ENCODE peak calls at places on chromosomes 13 and 19, in nine cellular contexts. One of them, this sample, is unnamed.
A peak's percentile ranks its signal among the peaks of the same experiment; 100 is the strongest.

GRCh38 chr13:35923347-35923746 is 207.8 kb downstream of the DCLK1 start:
- DNase-seq in SJSA1: peak; percentile 81
- DNase-seq in heart right ventricle: peak; percentile 35
- DNase-seq in upper lobe of right lung: no peak
- DNase-seq in GM23338: no peak
- DNase-seq in transverse colon: no peak
- DNase-seq in astrocyte: peak; percentile 51
- DNase-seq in thoracic aorta: no peak
- DNase-seq in left ventricle myocardium inferior: peak; percentile 26
- DNase-seq in this sample: no peak

GRCh38 chr19:42634409-42635232 is 39.9 kb upstream of the CEACAM8 start:
- DNase-seq in SJSA1: peak; percentile 34
- DNase-seq in thoracic aorta: no peak
- DNase-seq in left ventricle myocardium inferior: no peak
- DNase-seq in heart right ventricle: no peak
- DNase-seq in astrocyte: no peak
- DNase-seq in GM23338: peak; percentile 83
- DNase-seq in upper lobe of right lung: no peak
- DNase-seq in transverse colon: peak; percentile 12
- DNase-seq in this sample: no peak

GRCh38 chr13:111398715-111399299 is 78.4 kb downstream of the TEX29 start:
- DNase-seq in SJSA1: no peak
- DNase-seq in thoracic aorta: no peak
- DNase-seq in upper lobe of right lung: no peak
- DNase-seq in heart right ventricle: no peak
- DNase-seq in GM23338: no peak
- DNase-seq in astrocyte: no peak
- DNase-seq in transverse colon: no peak
- DNase-seq in left ventricle myocardium inferior: no peak
- DNase-seq in this sample: no peak

GRCh38 chr13:77717508-77717907 is 20.0 kb downstream of the SLAIN1 start:
- DNase-seq in upper lobe of right lung: no peak
- DNase-seq in astrocyte: no peak
- DNase-seq in transverse colon: no peak
- DNase-seq in left ventricle myocardium inferior: no peak
- DNase-seq in heart right ventricle: no peak
- DNase-seq in SJSA1: no peak
- DNase-seq in GM23338: peak; percentile 52
- DNase-seq in thoracic aorta: no peak
- DNase-seq in this sample: no peak

GRCh38 chr19:18660051-18660910 is 23.2 kb upstream of the CRTC1 start:
- DNase-seq in SJSA1: peak; percentile 76
- DNase-seq in astrocyte: peak; percentile 72
- DNase-seq in heart right ventricle: peak; percentile 80
- DNase-seq in transverse colon: peak; percentile 28
- DNase-seq in left ventricle myocardium inferior: peak; percentile 67
- DNase-seq in upper lobe of right lung: peak; percentile 77
- DNase-seq in GM23338: no peak
- DNase-seq in thoracic aorta: peak; percentile 53
- DNase-seq in this sample: no peak

GRCh38 chr19:53157601-53158000 is 1.3 kb downstream of the ZNF347 start:
- DNase-seq in GM23338: peak; percentile 42
- DNase-seq in astrocyte: peak; percentile 5
- DNase-seq in SJSA1: peak; percentile 2
- DNase-seq in heart right ventricle: no peak
- DNase-seq in left ventricle myocardium inferior: no peak
- DNase-seq in thoracic aorta: no peak
- DNase-seq in transverse colon: no peak
- DNase-seq in upper lobe of right lung: no peak
- DNase-seq in this sample: no peak

GRCh38 chr19:18017275-18018083 is 9.5 kb downstream of the ARRDC2 start:
- DNase-seq in transverse colon: no peak
- DNase-seq in left ventricle myocardium inferior: no peak
- DNase-seq in GM23338: no peak
- DNase-seq in thoracic aorta: no peak
- DNase-seq in SJSA1: no peak
- DNase-seq in upper lobe of right lung: no peak
- DNase-seq in heart right ventricle: no peak
- DNase-seq in astrocyte: no peak
- DNase-seq in this sample: no peak

GRCh38 chr13:73138276-73138950 is 79.6 kb downstream of the KLF5 start:
- DNase-seq in transverse colon: no peak
- DNase-seq in left ventricle myocardium inferior: no peak
- DNase-seq in thoracic aorta: no peak
- DNase-seq in heart right ventricle: no peak
- DNase-seq in upper lobe of right lung: no peak
- DNase-seq in GM23338: peak; percentile 20
- DNase-seq in astrocyte: peak; percentile 65
- DNase-seq in SJSA1: no peak
- DNase-seq in this sample: no peak

GRCh38 chr19:19305066-19305465 is 15.2 kb downstream of the SUGP1 start:
- DNase-seq in heart right ventricle: no peak
- DNase-seq in upper lobe of right lung: no peak
- DNase-seq in transverse colon: no peak
- DNase-seq in astrocyte: no peak
- DNase-seq in SJSA1: no peak
- DNase-seq in GM23338: no peak
- DNase-seq in thoracic aorta: no peak
- DNase-seq in left ventricle myocardium inferior: no peak
- DNase-seq in this sample: no peak

GRCh38 chr13:20848203-20848602 is 54.3 kb downstream of the XPO4 start:
- DNase-seq in SJSA1: no peak
- DNase-seq in left ventricle myocardium inferior: no peak
- DNase-seq in thoracic aorta: no peak
- DNase-seq in transverse colon: no peak
- DNase-seq in heart right ventricle: no peak
- DNase-seq in upper lobe of right lung: no peak
- DNase-seq in astrocyte: no peak
- DNase-seq in GM23338: no peak
- DNase-seq in this sample: no peak

GRCh38 chr19:1016647-1017114 is 4.2 kb downstream of the TMEM259 start:
- DNase-seq in upper lobe of right lung: no peak
- DNase-seq in transverse colon: peak; percentile 60
- DNase-seq in astrocyte: peak; percentile 76
- DNase-seq in thoracic aorta: no peak
- DNase-seq in heart right ventricle: no peak
- DNase-seq in left ventricle myocardium inferior: peak; percentile 16
- DNase-seq in GM23338: no peak
- DNase-seq in SJSA1: peak; percentile 42
- DNase-seq in this sample: no peak

GRCh38 chr19:50906217-50906616 is 5.0 kb downstream of the KLK4 start:
- DNase-seq in heart right ventricle: no peak
- DNase-seq in astrocyte: no peak
- DNase-seq in GM23338: peak; percentile 93
- DNase-seq in left ventricle myocardium inferior: no peak
- DNase-seq in SJSA1: no peak
- DNase-seq in upper lobe of right lung: no peak
- DNase-seq in thoracic aorta: no peak
- DNase-seq in transverse colon: peak; percentile 14
- DNase-seq in this sample: no peak

GRCh38 chr19:21638776-21639175 is 128.6 kb downstream of the ZNF100 start:
- DNase-seq in thoracic aorta: no peak
- DNase-seq in astrocyte: no peak
- DNase-seq in SJSA1: no peak
- DNase-seq in heart right ventricle: no peak
- DNase-seq in GM23338: no peak
- DNase-seq in upper lobe of right lung: no peak
- DNase-seq in left ventricle myocardium inferior: no peak
- DNase-seq in transverse colon: no peak
- DNase-seq in this sample: no peak

GRCh38 chr19:4374451-4375163 is 25.7 kb downstream of the SH3GL1 start:
- DNase-seq in GM23338: no peak
- DNase-seq in astrocyte: peak; percentile 77
- DNase-seq in left ventricle myocardium inferior: peak; percentile 78
- DNase-seq in transverse colon: peak; percentile 70
- DNase-seq in heart right ventricle: peak; percentile 81
- DNase-seq in thoracic aorta: peak; percentile 74
- DNase-seq in upper lobe of right lung: peak; percentile 83
- DNase-seq in SJSA1: peak; percentile 83
- DNase-seq in this sample: no peak

GRCh38 chr13:31049833-31050232 is 111.9 kb downstream of the HSPH1 start:
- DNase-seq in heart right ventricle: no peak
- DNase-seq in thoracic aorta: no peak
- DNase-seq in left ventricle myocardium inferior: peak; percentile 23
- DNase-seq in transverse colon: no peak
- DNase-seq in upper lobe of right lung: no peak
- DNase-seq in astrocyte: no peak
- DNase-seq in GM23338: no peak
- DNase-seq in SJSA1: no peak
- DNase-seq in this sample: no peak

GRCh38 chr13:40983269-40983668 is 35.8 kb downstream of the ELF1 start:
- DNase-seq in GM23338: no peak
- DNase-seq in upper lobe of right lung: no peak
- DNase-seq in left ventricle myocardium inferior: no peak
- DNase-seq in SJSA1: no peak
- DNase-seq in heart right ventricle: no peak
- DNase-seq in astrocyte: peak; percentile 17
- DNase-seq in transverse colon: no peak
- DNase-seq in thoracic aorta: no peak
- DNase-seq in this sample: no peak

GRCh38 chr13:40985596-40986327 is 33.4 kb downstream of the ELF1 start:
- DNase-seq in left ventricle myocardium inferior: no peak
- DNase-seq in GM23338: no peak
- DNase-seq in upper lobe of right lung: no peak
- DNase-seq in transverse colon: no peak
- DNase-seq in astrocyte: no peak
- DNase-seq in heart right ventricle: no peak
- DNase-seq in SJSA1: no peak
- DNase-seq in thoracic aorta: no peak
- DNase-seq in this sample: no peak

GRCh38 chr13:40984670-40985366 is 34.3 kb downstream of the ELF1 start:
- DNase-seq in heart right ventricle: no peak
- DNase-seq in astrocyte: no peak
- DNase-seq in upper lobe of right lung: no peak
- DNase-seq in SJSA1: peak; percentile 12
- DNase-seq in left ventricle myocardium inferior: no peak
- DNase-seq in GM23338: no peak
- DNase-seq in transverse colon: no peak
- DNase-seq in thoracic aorta: no peak
- DNase-seq in this sample: no peak

GRCh38 chr13:40982772-40983171 is 36.3 kb downstream of the ELF1 start:
- DNase-seq in GM23338: no peak
- DNase-seq in thoracic aorta: no peak
- DNase-seq in heart right ventricle: no peak
- DNase-seq in SJSA1: no peak
- DNase-seq in astrocyte: peak; percentile 68
- DNase-seq in transverse colon: peak; percentile 41
- DNase-seq in upper lobe of right lung: no peak
- DNase-seq in left ventricle myocardium inferior: no peak
- DNase-seq in this sample: peak; percentile 26

GRCh38 chr13:40983725-40984669 is 35.1 kb downstream of the ELF1 start:
- DNase-seq in thoracic aorta: no peak
- DNase-seq in left ventricle myocardium inferior: no peak
- DNase-seq in transverse colon: no peak
- DNase-seq in heart right ventricle: no peak
- DNase-seq in astrocyte: no peak
- DNase-seq in upper lobe of right lung: no peak
- DNase-seq in SJSA1: no peak
- DNase-seq in GM23338: no peak
- DNase-seq in this sample: peak; percentile 12
- H3K4me3 ChIP-seq in thoracic aorta: peak overlapping the region; percentile 63
- H3K4me3 ChIP-seq in left ventricle myocardium inferior: peak overlapping the region; percentile 58
- H3K4me3 ChIP-seq in transverse colon: no peak overlapping the region
- H3K4me3 ChIP-seq in heart right ventricle: peak overlapping the region; percentile 29
- H3K4me3 ChIP-seq in astrocyte: no peak overlapping the region
- H3K4me3 ChIP-seq in upper lobe of right lung: peak overlapping the region; percentile 17
- H3K4me3 ChIP-seq in SJSA1: peak overlapping the region; percentile 3
- H3K4me3 ChIP-seq in GM23338: no peak overlapping the region
- H3K4me3 ChIP-seq in this sample: peak overlapping the region; percentile 66

DNA sequence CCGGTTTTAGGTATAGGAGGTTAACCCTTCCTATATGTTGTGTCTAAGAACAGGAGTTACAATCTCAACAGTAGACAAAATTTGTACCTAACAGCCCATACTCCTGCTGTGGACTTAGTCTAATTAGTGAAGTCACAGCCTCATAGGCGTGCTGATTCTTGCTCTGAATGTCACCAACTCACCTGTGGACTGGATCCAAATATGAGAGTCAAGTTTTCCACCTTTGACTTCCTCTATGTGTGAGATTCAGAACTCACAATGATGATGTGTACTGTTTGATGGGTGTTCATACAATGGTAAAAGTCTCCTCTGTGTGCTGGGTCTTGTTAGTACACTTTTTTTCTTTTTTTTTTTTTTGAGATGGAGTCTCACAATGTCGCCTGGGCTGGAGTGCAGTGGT is 7.8 kb upstream of the ZNF91 start:
- DNase-seq in astrocyte: no peak
- DNase-seq in GM23338: no peak
- DNase-seq in SJSA1: no peak
- DNase-seq in thoracic aorta: no peak
- DNase-seq in upper lobe of right lung: no peak
- DNase-seq in left ventricle myocardium inferior: no peak
- DNase-seq in transverse colon: no peak
- DNase-seq in heart right ventricle: no peak
- DNase-seq in this sample: no peak
- H3K27ac ChIP-seq in astrocyte: no peak overlapping the region
- H3K27ac ChIP-seq in GM23338: no peak overlapping the region
- H3K27ac ChIP-seq in SJSA1: no peak overlapping the region
- H3K27ac ChIP-seq in thoracic aorta: no peak overlapping the region
- H3K27ac ChIP-seq in upper lobe of right lung: no peak overlapping the region
- H3K27ac ChIP-seq in left ventricle myocardium inferior: no peak overlapping the region
- H3K27ac ChIP-seq in transverse colon: peak overlapping the region; percentile 74
- H3K27ac ChIP-seq in heart right ventricle: no peak overlapping the region
- H3K27ac ChIP-seq in this sample: no peak overlapping the region

DNA sequence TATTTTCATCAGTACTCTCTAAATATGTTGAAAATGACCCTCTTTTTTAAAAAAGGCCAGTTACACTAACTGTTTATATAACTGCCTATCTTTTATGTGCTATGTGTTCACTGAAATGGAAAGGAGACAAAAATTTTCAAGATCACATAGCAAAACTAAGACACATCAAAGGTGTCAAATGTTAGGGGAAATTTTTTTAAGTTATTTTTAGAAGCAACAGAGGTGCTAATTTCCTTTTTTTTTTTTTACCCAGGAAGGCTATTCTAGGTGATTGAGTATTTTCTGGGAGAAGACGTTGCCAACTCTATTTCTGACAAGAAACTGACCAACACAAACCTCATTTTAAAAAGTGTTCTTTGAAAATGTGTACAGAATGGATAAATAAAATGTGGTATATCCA is 45.7 kb downstream of the ELF1 start:
- DNase-seq in left ventricle myocardium inferior: no peak
- DNase-seq in SJSA1: no peak
- DNase-seq in thoracic aorta: no peak
- DNase-seq in transverse colon: no peak
- DNase-seq in astrocyte: no peak
- DNase-seq in GM23338: no peak
- DNase-seq in upper lobe of right lung: no peak
- DNase-seq in heart right ventricle: no peak
- DNase-seq in this sample: no peak
- H3K4me3 ChIP-seq in left ventricle myocardium inferior: no peak overlapping the region
- H3K4me3 ChIP-seq in SJSA1: no peak overlapping the region
- H3K4me3 ChIP-seq in thoracic aorta: no peak overlapping the region
- H3K4me3 ChIP-seq in transverse colon: no peak overlapping the region
- H3K4me3 ChIP-seq in astrocyte: no peak overlapping the region
- H3K4me3 ChIP-seq in GM23338: no peak overlapping the region
- H3K4me3 ChIP-seq in upper lobe of right lung: no peak overlapping the region
- H3K4me3 ChIP-seq in heart right ventricle: no peak overlapping the region
- H3K4me3 ChIP-seq in this sample: peak overlapping the region; percentile 2

DNA sequence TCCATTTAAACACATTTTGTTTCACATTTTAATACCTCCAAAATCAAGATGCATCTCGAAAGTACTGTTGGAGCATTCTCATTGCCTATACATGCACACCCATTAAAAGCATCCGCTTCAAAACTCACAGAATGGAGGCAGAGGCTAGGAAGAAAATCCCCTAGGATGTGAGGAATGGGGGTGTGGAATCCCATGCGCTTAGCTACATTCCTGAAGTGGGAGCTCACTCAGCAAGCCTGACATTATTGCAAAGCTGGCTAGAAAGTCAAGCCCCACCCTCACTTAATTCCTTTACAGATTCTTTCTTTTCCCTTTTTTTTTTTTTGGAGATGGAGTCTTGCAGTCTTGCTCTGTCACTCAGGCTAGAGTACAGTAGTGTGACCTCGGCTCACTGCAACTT is 4.6 kb upstream of the FAM32A start:
- DNase-seq in left ventricle myocardium inferior: no peak
- DNase-seq in astrocyte: peak; percentile 80
- DNase-seq in GM23338: peak; percentile 54
- DNase-seq in upper lobe of right lung: no peak
- DNase-seq in transverse colon: no peak
- DNase-seq in thoracic aorta: no peak
- DNase-seq in heart right ventricle: no peak
- DNase-seq in SJSA1: peak; percentile 71
- DNase-seq in this sample: no peak
- H3K27ac ChIP-seq in left ventricle myocardium inferior: no peak overlapping the region
- H3K27ac ChIP-seq in astrocyte: no peak overlapping the region
- H3K27ac ChIP-seq in GM23338: no peak overlapping the region
- H3K27ac ChIP-seq in upper lobe of right lung: no peak overlapping the region
- H3K27ac ChIP-seq in transverse colon: no peak overlapping the region
- H3K27ac ChIP-seq in thoracic aorta: no peak overlapping the region
- H3K27ac ChIP-seq in heart right ventricle: no peak overlapping the region
- H3K27ac ChIP-seq in SJSA1: peak overlapping the region; percentile 53
- H3K27ac ChIP-seq in this sample: no peak overlapping the region